ENCODE peak calls at places on chromosome 13, in ten cellular contexts. One of them, this sample, is unnamed.

GRCh38 chr13:72062566-72062965 is 195.6 kb upstream of the DACH1 start:
- DNase-seq in fibroblast of mammary gland: no peak
- DNase-seq in GM06990: no peak
- DNase-seq in foreskin fibroblast: no peak
- DNase-seq in fibroblast of lung: no peak
- DNase-seq in AG10803: no peak
- DNase-seq in CD8-positive, alpha-beta T cell: no peak
- DNase-seq in astrocyte: no peak
- DNase-seq in WTC11: peak; percentile 46
- DNase-seq in HFFc6: no peak
- DNase-seq in this sample: peak; percentile 9

GRCh38 chr13:26558912-26559485 is 1.5 kb downstream of the WASF3 start:
- DNase-seq in AG10803: no peak
- DNase-seq in astrocyte: no peak
- DNase-seq in HFFc6: no peak
- DNase-seq in CD8-positive, alpha-beta T cell: no peak
- DNase-seq in GM06990: no peak
- DNase-seq in fibroblast of lung: no peak
- DNase-seq in foreskin fibroblast: no peak
- DNase-seq in fibroblast of mammary gland: no peak
- DNase-seq in WTC11: no peak
- DNase-seq in this sample: no peak

GRCh38 chr13:75744127-75744526 is 108.0 kb downstream of the LMO7 start:
- DNase-seq in WTC11: no peak
- DNase-seq in foreskin fibroblast: no peak
- DNase-seq in AG10803: no peak
- DNase-seq in fibroblast of mammary gland: peak; percentile 46
- DNase-seq in GM06990: no peak
- DNase-seq in CD8-positive, alpha-beta T cell: no peak
- DNase-seq in fibroblast of lung: no peak
- DNase-seq in HFFc6: no peak
- DNase-seq in astrocyte: no peak
- DNase-seq in this sample: peak; percentile 59

GRCh38 chr13:100611678-100612492 is 23.3 kb upstream of the GGACT start:
- DNase-seq in fibroblast of lung: no peak
- DNase-seq in WTC11: no peak
- DNase-seq in AG10803: peak; percentile 8
- DNase-seq in fibroblast of mammary gland: no peak
- DNase-seq in foreskin fibroblast: no peak
- DNase-seq in astrocyte: peak; percentile 48
- DNase-seq in HFFc6: no peak
- DNase-seq in GM06990: no peak
- DNase-seq in CD8-positive, alpha-beta T cell: peak; percentile 20
- DNase-seq in this sample: no peak

GRCh38 chr13:91142572-91142971 is 204.9 kb upstream of the MIR17HG start:
- DNase-seq in AG10803: peak; percentile 29
- DNase-seq in CD8-positive, alpha-beta T cell: no peak
- DNase-seq in foreskin fibroblast: no peak
- DNase-seq in astrocyte: peak; percentile 89
- DNase-seq in fibroblast of mammary gland: peak; percentile 39
- DNase-seq in fibroblast of lung: peak; percentile 65
- DNase-seq in WTC11: no peak
- DNase-seq in GM06990: no peak
- DNase-seq in HFFc6: no peak
- DNase-seq in this sample: peak; percentile 4

GRCh38 chr13:59345316-59345715 is 818.4 kb downstream of the DIAPH3 start:
- DNase-seq in HFFc6: no peak
- DNase-seq in foreskin fibroblast: no peak
- DNase-seq in CD8-positive, alpha-beta T cell: no peak
- DNase-seq in GM06990: no peak
- DNase-seq in AG10803: no peak
- DNase-seq in WTC11: no peak
- DNase-seq in fibroblast of mammary gland: no peak
- DNase-seq in fibroblast of lung: peak; percentile 66
- DNase-seq in astrocyte: peak; percentile 0
- DNase-seq in this sample: no peak

GRCh38 chr13:49319555-49320350 is 72.0 kb downstream of the CDADC1 start:
- DNase-seq in HFFc6: peak; percentile 28
- DNase-seq in astrocyte: peak; percentile 27
- DNase-seq in CD8-positive, alpha-beta T cell: no peak
- DNase-seq in foreskin fibroblast: no peak
- DNase-seq in WTC11: no peak
- DNase-seq in GM06990: no peak
- DNase-seq in fibroblast of lung: peak; percentile 68
- DNase-seq in fibroblast of mammary gland: no peak
- DNase-seq in AG10803: peak; percentile 86
- DNase-seq in this sample: no peak

GRCh38 chr13:84867246-84867645 is 932.0 kb downstream of the SLITRK6 start:
- DNase-seq in AG10803: no peak
- DNase-seq in astrocyte: no peak
- DNase-seq in WTC11: no peak
- DNase-seq in foreskin fibroblast: no peak
- DNase-seq in HFFc6: no peak
- DNase-seq in CD8-positive, alpha-beta T cell: no peak
- DNase-seq in fibroblast of mammary gland: no peak
- DNase-seq in GM06990: no peak
- DNase-seq in fibroblast of lung: no peak
- DNase-seq in this sample: peak; percentile 42

GRCh38 chr13:21879263-21879914 is 208.5 kb downstream of the FGF9 start:
- DNase-seq in fibroblast of mammary gland: no peak
- DNase-seq in AG10803: no peak
- DNase-seq in CD8-positive, alpha-beta T cell: no peak
- DNase-seq in fibroblast of lung: no peak
- DNase-seq in foreskin fibroblast: no peak
- DNase-seq in HFFc6: no peak
- DNase-seq in astrocyte: no peak
- DNase-seq in WTC11: no peak
- DNase-seq in GM06990: no peak
- DNase-seq in this sample: no peak

GRCh38 chr13:21885714-21886224 is 214.9 kb downstream of the FGF9 start:
- DNase-seq in foreskin fibroblast: no peak
- DNase-seq in fibroblast of lung: no peak
- DNase-seq in AG10803: no peak
- DNase-seq in astrocyte: no peak
- DNase-seq in CD8-positive, alpha-beta T cell: no peak
- DNase-seq in HFFc6: no peak
- DNase-seq in fibroblast of mammary gland: no peak
- DNase-seq in GM06990: no peak
- DNase-seq in WTC11: no peak
- DNase-seq in this sample: no peak

GRCh38 chr13:21884965-21885567 is 214.2 kb downstream of the FGF9 start:
- DNase-seq in AG10803: no peak
- DNase-seq in HFFc6: no peak
- DNase-seq in foreskin fibroblast: no peak
- DNase-seq in CD8-positive, alpha-beta T cell: no peak
- DNase-seq in fibroblast of lung: no peak
- DNase-seq in WTC11: no peak
- DNase-seq in astrocyte: no peak
- DNase-seq in GM06990: no peak
- DNase-seq in fibroblast of mammary gland: no peak
- DNase-seq in this sample: no peak

GRCh38 chr13:21884299-21884878 is 213.5 kb downstream of the FGF9 start:
- DNase-seq in AG10803: no peak
- DNase-seq in fibroblast of lung: no peak
- DNase-seq in WTC11: no peak
- DNase-seq in fibroblast of mammary gland: no peak
- DNase-seq in astrocyte: no peak
- DNase-seq in foreskin fibroblast: no peak
- DNase-seq in GM06990: no peak
- DNase-seq in CD8-positive, alpha-beta T cell: no peak
- DNase-seq in HFFc6: no peak
- DNase-seq in this sample: no peak
- TF ChIP-seq CTCF in AG10803: no peak
- TF ChIP-seq CTCF in fibroblast of lung: no peak
- TF ChIP-seq CTCF in WTC11: no peak
- TF ChIP-seq CTCF in fibroblast of mammary gland: no peak
- TF ChIP-seq CTCF in astrocyte: no peak
- TF ChIP-seq CTCF in foreskin fibroblast: no peak
- TF ChIP-seq CTCF in GM06990: no peak
- TF ChIP-seq CTCF in CD8-positive, alpha-beta T cell: no peak
- TF ChIP-seq CTCF in HFFc6: no peak
- TF ChIP-seq CTCF in this sample: no peak

GRCh38 chr13:103190841-103191240 is 124.6 kb upstream of the SLC10A2 start:
- DNase-seq in WTC11: no peak
- DNase-seq in GM06990: no peak
- DNase-seq in HFFc6: no peak
- DNase-seq in fibroblast of lung: no peak
- DNase-seq in astrocyte: no peak
- DNase-seq in AG10803: no peak
- DNase-seq in CD8-positive, alpha-beta T cell: no peak
- DNase-seq in foreskin fibroblast: no peak
- DNase-seq in fibroblast of mammary gland: no peak
- DNase-seq in this sample: no peak

GRCh38 chr13:103187621-103188020 is 121.4 kb upstream of the SLC10A2 start:
- DNase-seq in astrocyte: no peak
- DNase-seq in fibroblast of lung: no peak
- DNase-seq in HFFc6: no peak
- DNase-seq in AG10803: no peak
- DNase-seq in foreskin fibroblast: no peak
- DNase-seq in fibroblast of mammary gland: no peak
- DNase-seq in WTC11: no peak
- DNase-seq in CD8-positive, alpha-beta T cell: no peak
- DNase-seq in GM06990: no peak
- DNase-seq in this sample: no peak

GRCh38 chr13:103184413-103184812 is 118.2 kb upstream of the SLC10A2 start:
- DNase-seq in fibroblast of lung: no peak
- DNase-seq in AG10803: no peak
- DNase-seq in fibroblast of mammary gland: no peak
- DNase-seq in WTC11: no peak
- DNase-seq in CD8-positive, alpha-beta T cell: no peak
- DNase-seq in foreskin fibroblast: no peak
- DNase-seq in astrocyte: no peak
- DNase-seq in GM06990: peak; percentile 39
- DNase-seq in HFFc6: no peak
- DNase-seq in this sample: no peak

GRCh38 chr13:103188688-103189326 is 122.6 kb upstream of the SLC10A2 start:
- DNase-seq in WTC11: no peak
- DNase-seq in HFFc6: no peak
- DNase-seq in fibroblast of mammary gland: peak; percentile 23
- DNase-seq in foreskin fibroblast: peak; percentile 32
- DNase-seq in AG10803: no peak
- DNase-seq in GM06990: no peak
- DNase-seq in CD8-positive, alpha-beta T cell: no peak
- DNase-seq in fibroblast of lung: peak; percentile 67
- DNase-seq in astrocyte: peak; percentile 13
- DNase-seq in this sample: peak; percentile 48
- TF ChIP-seq CTCF in WTC11: peak; percentile 33
- TF ChIP-seq CTCF in HFFc6: peak; percentile 64
- TF ChIP-seq CTCF in fibroblast of mammary gland: peak; percentile 41
- TF ChIP-seq CTCF in foreskin fibroblast: peak; percentile 22
- TF ChIP-seq CTCF in AG10803: peak; percentile 6
- TF ChIP-seq CTCF in GM06990: peak; percentile 40
- TF ChIP-seq CTCF in CD8-positive, alpha-beta T cell: no peak
- TF ChIP-seq CTCF in fibroblast of lung: peak; percentile 61
- TF ChIP-seq CTCF in astrocyte: peak; percentile 71
- TF ChIP-seq CTCF in this sample: peak; percentile 54

DNA sequence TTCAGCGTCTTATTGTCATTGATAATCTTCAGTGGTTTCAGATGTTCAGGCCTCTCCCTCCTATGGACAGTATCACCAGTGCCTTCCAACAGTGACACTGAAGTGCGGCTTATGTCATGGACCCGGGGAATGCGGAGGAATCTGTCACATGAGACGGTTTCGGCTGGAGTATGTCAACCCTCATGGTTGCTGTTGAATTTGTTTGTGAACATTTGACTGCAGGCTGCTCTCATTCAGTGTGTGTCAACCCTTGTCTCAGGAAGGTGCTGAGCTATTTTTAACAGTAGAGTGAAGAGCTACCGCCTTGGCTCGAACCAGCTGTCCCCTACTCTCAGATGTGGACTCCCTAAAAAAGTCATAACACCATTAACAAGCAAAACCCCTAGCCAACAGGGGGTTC is 138.8 kb upstream of the RNF113B start:
- DNase-seq in AG10803: no peak
- DNase-seq in WTC11: no peak
- DNase-seq in astrocyte: no peak
- DNase-seq in CD8-positive, alpha-beta T cell: no peak
- DNase-seq in foreskin fibroblast: no peak
- DNase-seq in HFFc6: no peak
- DNase-seq in fibroblast of mammary gland: no peak
- DNase-seq in GM06990: no peak
- DNase-seq in fibroblast of lung: no peak
- DNase-seq in this sample: no peak
- TF ChIP-seq CTCF in AG10803: no peak
- TF ChIP-seq CTCF in WTC11: no peak
- TF ChIP-seq CTCF in astrocyte: no peak
- TF ChIP-seq CTCF in CD8-positive, alpha-beta T cell: no peak
- TF ChIP-seq CTCF in foreskin fibroblast: no peak
- TF ChIP-seq CTCF in HFFc6: no peak
- TF ChIP-seq CTCF in fibroblast of mammary gland: no peak
- TF ChIP-seq CTCF in GM06990: no peak
- TF ChIP-seq CTCF in fibroblast of lung: no peak
- TF ChIP-seq CTCF in this sample: no peak

GRCh38 chr13:51733656-51734334 is 70.2 kb downstream of the DHRS12 start:
- DNase-seq in HFFc6: peak; percentile 7
- DNase-seq in AG10803: no peak
- DNase-seq in fibroblast of mammary gland: no peak
- DNase-seq in astrocyte: no peak
- DNase-seq in foreskin fibroblast: no peak
- DNase-seq in fibroblast of lung: no peak
- DNase-seq in GM06990: no peak
- DNase-seq in WTC11: no peak
- DNase-seq in CD8-positive, alpha-beta T cell: no peak
- DNase-seq in this sample: peak; percentile 55

GRCh38 chr13:51729853-51730553 is 74.0 kb downstream of the DHRS12 start:
- DNase-seq in foreskin fibroblast: peak; percentile 80
- DNase-seq in fibroblast of mammary gland: peak; percentile 91
- DNase-seq in WTC11: no peak
- DNase-seq in HFFc6: peak; percentile 85
- DNase-seq in AG10803: peak; percentile 86
- DNase-seq in CD8-positive, alpha-beta T cell: no peak
- DNase-seq in fibroblast of lung: peak; percentile 87
- DNase-seq in GM06990: no peak
- DNase-seq in astrocyte: peak; percentile 84
- DNase-seq in this sample: peak; percentile 75

GRCh38 chr13:51730927-51731326 is 73.0 kb downstream of the DHRS12 start:
- DNase-seq in CD8-positive, alpha-beta T cell: no peak
- DNase-seq in foreskin fibroblast: no peak
- DNase-seq in fibroblast of mammary gland: no peak
- DNase-seq in astrocyte: no peak
- DNase-seq in GM06990: no peak
- DNase-seq in AG10803: no peak
- DNase-seq in fibroblast of lung: no peak
- DNase-seq in HFFc6: no peak
- DNase-seq in WTC11: no peak
- DNase-seq in this sample: no peak

GRCh38 chr13:51728972-51729371 is 75.0 kb downstream of the DHRS12 start:
- DNase-seq in astrocyte: peak; percentile 83
- DNase-seq in CD8-positive, alpha-beta T cell: no peak
- DNase-seq in AG10803: peak; percentile 87
- DNase-seq in fibroblast of mammary gland: peak; percentile 94
- DNase-seq in GM06990: no peak
- DNase-seq in foreskin fibroblast: peak; percentile 74
- DNase-seq in WTC11: no peak
- DNase-seq in HFFc6: peak; percentile 89
- DNase-seq in fibroblast of lung: peak; percentile 82
- DNase-seq in this sample: peak; percentile 89

DNA sequence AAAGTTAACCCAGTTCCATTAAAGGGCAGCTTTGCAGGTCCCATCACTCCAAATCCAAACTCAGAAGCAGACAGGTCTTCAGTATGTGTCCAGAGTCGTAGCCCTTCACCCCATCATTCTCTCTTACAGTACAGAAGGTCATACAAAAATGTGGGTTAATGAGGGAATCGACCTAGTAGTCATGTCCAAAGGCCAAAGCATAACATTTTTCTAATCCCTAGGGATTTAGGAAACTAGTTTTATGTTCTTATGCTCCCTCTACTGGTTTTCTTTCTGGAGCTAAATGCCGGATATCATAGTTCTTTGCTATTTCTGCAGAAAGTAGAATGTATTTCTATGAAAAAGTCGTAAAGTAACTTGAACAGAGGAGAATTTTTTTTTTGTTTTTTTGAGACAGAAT is 72.2 kb downstream of the DHRS12 start:
- DNase-seq in HFFc6: peak; percentile 48
- DNase-seq in CD8-positive, alpha-beta T cell: no peak
- DNase-seq in astrocyte: no peak
- DNase-seq in foreskin fibroblast: peak; percentile 71
- DNase-seq in fibroblast of mammary gland: peak; percentile 84
- DNase-seq in fibroblast of lung: peak; percentile 83
- DNase-seq in AG10803: peak; percentile 86
- DNase-seq in GM06990: no peak
- DNase-seq in WTC11: no peak
- DNase-seq in this sample: peak; percentile 26
- TF ChIP-seq CTCF in HFFc6: peak; percentile 71
- TF ChIP-seq CTCF in CD8-positive, alpha-beta T cell: no peak
- TF ChIP-seq CTCF in astrocyte: peak; percentile 33
- TF ChIP-seq CTCF in foreskin fibroblast: peak; percentile 35
- TF ChIP-seq CTCF in fibroblast of mammary gland: peak; percentile 67
- TF ChIP-seq CTCF in fibroblast of lung: peak; percentile 61
- TF ChIP-seq CTCF in AG10803: peak; percentile 80
- TF ChIP-seq CTCF in GM06990: no peak
- TF ChIP-seq CTCF in WTC11: no peak
- TF ChIP-seq CTCF in this sample: no peak